ENCODE peak calls at places on chromosomes 4 and X, in five cellular contexts. V, G, U, J and Z are unnamed samples.

GRCh38 chr4:78762529-78762928 is 13.6 kb upstream of the BMP2K start:
- DNase-seq in V (no peak), G (no peak), U (no peak), J (no peak), Z (no peak)

GRCh38 chr4:53015681-53016080 is 153.6 kb downstream of the RASL11B start:
- DNase-seq in V (no peak), G (no peak), U (no peak), J (peak), Z (no peak)

GRCh38 chrX:152907084-152907651 is 9.3 kb downstream of the ZNF185 start:
- DNase-seq in V (no peak), G (no peak), U (no peak), J (peak), Z (no peak)

GRCh38 chr4:151402150-151402865 is 6.7 kb upstream of the FHIP1A start:
- DNase-seq in V (no peak), G (no peak), U (no peak), J (no peak), Z (no peak)

GRCh38 chrX:40253770-40254169 is 156.0 kb upstream of the BCOR start:
- DNase-seq in V (no peak), G (no peak), U (no peak), J (no peak), Z (no peak)

GRCh38 chrX:46713672-46714487 is 45.0 kb downstream of the SLC9A7 start:
- DNase-seq in V (no peak), G (no peak), U (no peak), J (no peak), Z (no peak)

GRCh38 chrX:155998116-155998515 is 620 bp downstream of the IL9R start:
- DNase-seq in V (no peak), G (no peak), U (no peak), J (no peak), Z (no peak)

GRCh38 chr4:56247646-56248045 is 139.6 kb downstream of the AASDH start:
- DNase-seq in V (no peak), G (no peak), U (no peak), J (no peak), Z (no peak)

GRCh38 chrX:118218079-118218478 is 101.5 kb upstream of the KLHL13 start:
- DNase-seq in V (no peak), G (no peak), U (no peak), J (no peak), Z (no peak)

GRCh38 chrX:38616904-38617303 is 55.6 kb downstream of the TSPAN7 start:
- DNase-seq in V (no peak), G (no peak), U (no peak), J (no peak), Z (no peak)

GRCh38 chr4:17206829-17207773 is 304.8 kb downstream of the QDPR start:
- DNase-seq in V (no peak), G (no peak), U (no peak), J (no peak), Z (no peak)

GRCh38 chr4:169015237-169015636 is 5.2 kb upstream of the CBR4 start:
- DNase-seq in V (no peak), G (no peak), U (no peak), J (no peak), Z (no peak)

GRCh38 chr4:13851541-13851940 is 224.0 kb upstream of the BOD1L1 start:
- DNase-seq in V (no peak), G (no peak), U (no peak), J (no peak), Z (no peak)

GRCh38 chr4:148618856-148619255 is 176.6 kb upstream of the NR3C2 start:
- DNase-seq in V (no peak), G (no peak), U (no peak), J (no peak), Z (no peak)

GRCh38 chr4:33715996-33716395 is 2528.3 kb downstream of the ARAP2 start:
- DNase-seq in V (no peak), G (no peak), U (no peak), J (no peak), Z (no peak)

GRCh38 chr4:8391071-8391470 is 49.5 kb downstream of the ACOX3 start:
- DNase-seq in V (no peak), G (no peak), U (no peak), J (no peak), Z (no peak)

GRCh38 chr4:176800891-176801534 is 8.3 kb upstream of the VEGFC start:
- DNase-seq in V (no peak), G (no peak), U (no peak), J (no peak), Z (no peak)

GRCh38 chrX:27915617-27916016 is 65.6 kb downstream of the DCAF8L1 start:
- DNase-seq in V (no peak), G (no peak), U (no peak), J (no peak), Z (no peak)

GRCh38 chr4:168221298-168221697 is 97.3 kb downstream of the DDX60 start:
- DNase-seq in V (no peak), G (no peak), U (no peak), J (no peak), Z (no peak)

GRCh38 chrX:46180258-46180687 is 364.9 kb downstream of the ZNF674 start:
- DNase-seq in V (no peak), G (peak), U (no peak), J (no peak), Z (no peak)

GRCh38 chrX:56812515-56813105 is 83.6 kb downstream of the NBDY start:
- DNase-seq in V (no peak), G (peak), U (no peak), J (no peak), Z (no peak)

GRCh38 chrX:13692771-13693231 is 3.9 kb downstream of the RAB9A start:
- DNase-seq in V (no peak), G (no peak), U (no peak), J (no peak), Z (no peak)

GRCh38 chrX:78199851-78200250 is 60.4 kb upstream of the TAF9B start:
- DNase-seq in V (no peak), G (no peak), U (no peak), J (no peak), Z (no peak)